ENCODE peak calls at places on chromosome 10, in ten cellular contexts. A is keratinocyte, M is K562, F is neuronal stem cell, G is fibroblast of lung, T is hepatocyte, N is HCT116, S is A549, E is PC-3, C is IMR-90. B is an unnamed sample.

GRCh38 chr10:124451227-124451807 is 1.5 kb upstream of the NKX1-2 start:
- DNase-seq in N (no peak), C (no peak), A (no peak), G (no peak), S (no peak), T (no peak), M (no peak), E (no peak), F (no peak), B (no peak)

GRCh38 chr10:124362572-124362971 is 56.2 kb downstream of the OAT start:
- DNase-seq in M (no peak), A (no peak), E (no peak), N (no peak), S (no peak), T (no peak), C (no peak), G (no peak), F (no peak), B (no peak)

GRCh38 chr10:114284346-114285071 is 45.5 kb downstream of the VWA2 start:
- DNase-seq in G (no peak), S (no peak), T (no peak), C (no peak), A (no peak), M (no peak), F (no peak), N (no peak), E (no peak), B (no peak)

GRCh38 chr10:37700886-37701780 is 156.3 kb downstream of the ZNF248 start:
- DNase-seq in S (no peak), F (no peak), A (no peak), G (no peak), N (no peak), E (no peak), T (no peak), C (no peak), M (peak; percentile 19), B (no peak)

GRCh38 chr10:131264110-131264788 is 47.3 kb downstream of the TCERG1L start:
- DNase-seq in M (no peak), G (no peak), A (no peak), S (no peak), E (no peak), C (no peak), N (no peak), T (no peak), F (no peak), B (no peak)

GRCh38 chr10:75555323-75555722 is 123.9 kb downstream of the LRMDA start:
- DNase-seq in S (no peak), T (no peak), C (no peak), E (no peak), F (no peak), N (no peak), G (no peak), M (no peak), A (no peak), B (no peak)

GRCh38 chr10:12774219-12774894 is 227.2 kb downstream of the CCDC3 start:
- DNase-seq in G (no peak), A (no peak), S (no peak), C (no peak), M (no peak), E (no peak), N (no peak), F (no peak), T (no peak), B (no peak)

GRCh38 chr10:78299861-78300453 is 266.3 kb downstream of the RPS24 start:
- DNase-seq in M (no peak), E (no peak), A (no peak), F (no peak), N (peak; percentile 2), T (no peak), S (no peak), C (no peak), G (peak; percentile 12), B (no peak)

GRCh38 chr10:126844406-126844805 is 60.8 kb upstream of the DOCK1 start:
- DNase-seq in F (no peak), S (peak; percentile 44), N (no peak), E (no peak), A (no peak), C (no peak), T (peak; percentile 59), G (no peak), M (no peak), B (no peak)

GRCh38 chr10:29691564-29692064 is 56.8 kb upstream of the SVIL start:
- DNase-seq in C (peak; percentile 55), S (no peak), N (no peak), E (peak; percentile 71), F (no peak), A (peak; percentile 48), G (no peak), T (peak; percentile 26), M (no peak), B (no peak)

GRCh38 chr10:108545921-108546320 is 1377.4 kb downstream of the XPNPEP1 start:
- DNase-seq in E (no peak), S (no peak), F (no peak), G (no peak), C (no peak), N (no peak), M (no peak), A (no peak), T (no peak), B (no peak)

GRCh38 chr10:99005254-99005653 is 230.4 kb downstream of the HPSE2 start:
- DNase-seq in M (no peak), N (no peak), G (no peak), T (no peak), C (no peak), E (no peak), A (no peak), S (no peak), F (no peak), B (no peak)

GRCh38 chr10:57919864-57920263 is 347.8 kb downstream of the IPMK start:
- DNase-seq in S (peak; percentile 74), G (no peak), E (peak; percentile 89), A (no peak), T (no peak), M (no peak), N (no peak), F (no peak), C (no peak), B (peak; percentile 75)
- H3K4me1 ChIP-seq in S (peaks cover 18% of the 10 kb centered on the region), G (no peaks in the 10 kb centered on the region), E (peaks cover 30% of the 10 kb centered on the region), A (no peaks in the 10 kb centered on the region), T (no peaks in the 10 kb centered on the region), M (no peaks in the 10 kb centered on the region), N (no peaks in the 10 kb centered on the region), F (no peaks in the 10 kb centered on the region), C (no peaks in the 10 kb centered on the region), B (peaks cover 21% of the 10 kb centered on the region)

GRCh38 chr10:97540669-97541500 is 31.7 kb upstream of the ANKRD2 start:
- DNase-seq in M (no peak), G (no peak), C (no peak), E (no peak), N (no peak), F (no peak), A (no peak), S (no peak), T (no peak), B (no peak)

GRCh38 chr10:97538839-97539238 is 33.7 kb upstream of the ANKRD2 start:
- DNase-seq in C (no peak), T (no peak), A (no peak), M (no peak), F (no peak), N (no peak), S (no peak), E (peak; percentile 15), G (no peak), B (no peak)

GRCh38 chr10:97537186-97537869 is 35.3 kb upstream of the ANKRD2 start:
- DNase-seq in C (no peak), F (no peak), G (no peak), E (no peak), M (no peak), A (no peak), N (no peak), S (no peak), T (no peak), B (no peak)

GRCh38 chr10:97539523-97540200 is 32.9 kb upstream of the ANKRD2 start:
- DNase-seq in N (no peak), A (no peak), C (peak; percentile 84), G (peak; percentile 92), E (peak; percentile 20), S (no peak), F (no peak), T (peak; percentile 55), M (no peak), B (peak; percentile 41)

DNA sequence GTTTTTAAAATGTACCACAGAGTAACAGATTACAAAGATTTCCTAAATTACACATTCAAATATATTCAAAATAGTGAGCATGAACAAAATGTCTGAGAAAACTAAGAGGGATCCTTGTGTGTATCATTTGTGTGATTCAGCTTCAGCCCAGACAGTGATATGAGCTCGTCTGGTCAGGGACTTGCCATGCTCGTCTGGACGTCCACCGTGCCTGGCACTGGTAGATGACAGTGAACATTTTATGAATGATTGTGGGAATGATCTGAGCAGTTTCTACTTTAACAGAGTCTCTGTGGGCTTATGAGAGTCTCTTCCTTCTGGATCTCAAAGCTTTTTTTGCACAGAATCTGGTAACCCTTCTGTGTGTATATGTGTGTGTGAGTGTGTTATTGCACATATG is 34.2 kb upstream of the ANKRD2 start:
- DNase-seq in M (no peak), F (no peak), G (no peak), T (no peak), A (no peak), E (no peak), C (peak; percentile 60), N (no peak), S (peak; percentile 52), B (no peak)
- H3K4me2 ChIP-seq in M (no peak overlapping the region), F (no peak overlapping the region), G (no peak overlapping the region), T (no peak overlapping the region), A (peak overlapping the region; percentile 8), E (no peak overlapping the region), C (peak overlapping the region; percentile 12), N (no peak overlapping the region), S (peak overlapping the region; percentile 22), B (no peak overlapping the region)

DNA sequence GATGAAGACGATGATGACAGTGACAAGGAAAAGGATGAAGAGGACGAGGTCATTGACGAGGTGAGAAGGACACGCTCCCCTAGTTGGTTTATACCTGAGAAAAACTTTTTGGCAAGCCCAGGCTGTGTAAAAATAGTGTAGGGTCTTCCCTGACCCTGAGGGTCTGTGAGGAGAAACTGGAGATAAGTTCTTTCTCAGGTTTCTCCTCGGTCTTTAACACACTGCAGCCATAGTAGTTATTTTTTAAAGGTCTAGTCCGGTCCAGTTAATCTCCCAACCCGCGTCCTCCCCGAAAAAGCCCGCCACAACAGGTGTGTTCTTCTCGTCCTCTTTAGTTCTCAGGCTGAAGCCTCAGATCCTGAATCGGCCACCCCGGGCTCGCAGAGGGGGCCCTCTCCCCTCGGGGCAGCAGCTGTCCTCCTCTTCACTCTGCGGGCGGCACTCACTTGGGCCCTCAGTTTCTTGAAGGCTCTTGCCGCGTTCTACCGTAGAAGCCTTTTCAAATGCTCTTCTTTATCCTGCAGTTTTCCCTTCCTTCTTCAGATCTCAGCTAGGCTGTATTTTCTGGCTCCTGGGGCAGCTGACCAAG is 411 bp downstream of the BCCIP start:
- DNase-seq in S (no peak), G (peak; percentile 3), C (peak; percentile 1), F (no peak), T (peak; percentile 25), E (no peak), A (no peak), M (no peak), N (no peak), B (no peak)
- H3K4me1 ChIP-seq in S (peaks cover 25% of the 10 kb centered on the region), G (peaks cover 10% of the 10 kb centered on the region), C (peaks cover 6% of the 10 kb centered on the region), F (peaks cover 3% of the 10 kb centered on the region), T (peaks cover 17% of the 10 kb centered on the region), E (peaks cover 23% of the 10 kb centered on the region), A (peaks cover 19% of the 10 kb centered on the region), M (peaks cover 11% of the 10 kb centered on the region), N (peaks cover 13% of the 10 kb centered on the region), B (peaks cover 14% of the 10 kb centered on the region)

DNA sequence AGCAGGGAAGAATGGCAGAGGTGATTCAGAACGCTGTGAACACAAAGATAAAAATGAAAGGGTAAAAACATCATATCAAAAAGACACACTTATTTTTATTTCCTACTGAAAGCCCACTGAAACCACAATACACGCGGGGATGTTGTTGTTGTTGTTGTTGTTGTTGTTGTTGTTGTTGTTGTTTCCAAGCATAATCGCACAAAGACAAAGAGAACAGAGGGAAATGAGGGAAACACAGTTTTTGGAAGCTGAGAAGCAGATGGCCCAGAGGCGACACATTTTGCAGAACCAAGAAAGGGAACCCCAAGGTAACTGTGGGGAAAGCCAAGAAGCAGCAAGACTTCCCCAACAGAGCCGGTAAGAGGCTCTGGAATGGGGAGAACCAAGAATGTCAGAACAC is 113.9 kb downstream of the PARD3 start:
- DNase-seq in M (no peak), A (no peak), S (no peak), F (no peak), G (no peak), C (no peak), E (no peak), T (no peak), N (no peak), B (no peak)
- H3K4me2 ChIP-seq in M (no peak overlapping the region), A (no peak overlapping the region), S (peak overlapping the region; percentile 69), F (no peak overlapping the region), G (no peak overlapping the region), C (no peak overlapping the region), E (no peak overlapping the region), T (no peak overlapping the region), N (no peak overlapping the region), B (no peak overlapping the region)